ENCODE peak calls at places on chromosomes 7 and 10, in four cellular contexts. U is A549, I is GM12878, Q is SK-N-SH. R is an unnamed sample. For H3K4me1, the result is how much of the 10 kb centered on the place peaks cover.

GRCh38 chr10:69901623-69902505 is 100.2 kb downstream of the COL13A1 start:
- DNase-seq in U (peak), I (no peak), Q (peak), R (peak)

GRCh38 chr10:22712246-22712958 is 2.0 kb downstream of the PIP4K2A start:
- DNase-seq in U (no peak), I (no peak), Q (no peak), R (no peak)

GRCh38 chr10:128843972-128844371 is 623.1 kb upstream of the MGMT start:
- DNase-seq in U (no peak), I (no peak), Q (no peak), R (no peak)

GRCh38 chr7:55508301-55509011 is 63.8 kb downstream of the VOPP1 start:
- DNase-seq in U (no peak), I (no peak), Q (no peak), R (peak)

GRCh38 chr10:88921194-88921593 is 31.4 kb downstream of the ACTA2 start:
- DNase-seq in U (no peak), I (no peak), Q (no peak), R (no peak)

GRCh38 chr7:156969972-156970420 is 20.5 kb downstream of the NOM1 start:
- DNase-seq in U (no peak), I (no peak), Q (no peak), R (no peak)

GRCh38 chr10:26543567-26544306 is 105.6 kb downstream of the APBB1IP start:
- DNase-seq in U (no peak), I (peak), Q (no peak), R (no peak)

GRCh38 chr10:5064656-5065055 is 29.6 kb upstream of the AKR1C3 start:
- DNase-seq in U (no peak), I (no peak), Q (no peak), R (no peak)

GRCh38 chr7:73442222-73442902 is 8.8 kb downstream of the FZD9 start:
- DNase-seq in U (no peak), I (no peak), Q (no peak), R (no peak)

GRCh38 chr10:86673827-86674581 is 5.7 kb downstream of the LDB3 start:
- DNase-seq in U (no peak), I (no peak), Q (peak), R (no peak)

GRCh38 chr7:22658031-22658430 is 69.0 kb upstream of the IL6 start:
- DNase-seq in U (no peak), I (no peak), Q (no peak), R (no peak)

GRCh38 chr10:5595591-5596590 is 70.5 kb downstream of the ASB13 start:
- DNase-seq in U (peak), I (no peak), Q (no peak), R (no peak)

GRCh38 chr7:24821045-24821853 is 64.0 kb upstream of the GSDME start:
- DNase-seq in U (peak), I (peak), Q (no peak), R (peak)

GRCh38 chr10:95275726-95276366 is 15.0 kb downstream of the PDLIM1 start:
- DNase-seq in U (no peak), I (no peak), Q (no peak), R (no peak)

GRCh38 chr10:118332948-118333710 is 9.0 kb downstream of the FAM204A start:
- DNase-seq in U (no peak), I (no peak), Q (no peak), R (peak)

GRCh38 chr7:79555571-79555970 is 102.1 kb upstream of the MAGI2 start:
- DNase-seq in U (no peak), I (no peak), Q (no peak), R (no peak)

GRCh38 chr7:142813699-142814098 is 41.2 kb upstream of the EPHB6 start:
- DNase-seq in U (no peak), I (no peak), Q (peak), R (no peak)

GRCh38 chr7:50449881-50450690 is at the start of gene FIGNL1:
- DNase-seq in U (peak), I (peak), Q (peak), R (peak)

GRCh38 chr10:103820101-103821062 is 35.0 kb downstream of the SH3PXD2A start:
- DNase-seq in U (no peak), I (no peak), Q (peak), R (no peak)

GRCh38 chr10:132559538-132559937 is 22.0 kb downstream of the INPP5A start:
- DNase-seq in U (no peak), I (no peak), Q (no peak), R (no peak)
- H3K4me1 ChIP-seq in U (under half), I (half or more), Q (under half), R (under half)

GRCh38 chr10:78700413-78700812 is 368.4 kb upstream of the ZMIZ1 start:
- DNase-seq in U (no peak), I (no peak), Q (no peak), R (no peak)
- TF ChIP-seq PBX3 in U (no peak), I (no peak), Q (no peak), R (no peak)

GRCh38 chr10:59206204-59206720 is 29.8 kb downstream of the PHYHIPL start:
- DNase-seq in U (no peak), I (no peak), Q (no peak), R (no peak)
- H3K4me1 ChIP-seq in U (under half), I (under half), Q (under half), R (under half)

GRCh38 chr7:31051598-31052503 is at the start of gene ADCYAP1R1:
- DNase-seq in U (no peak), I (no peak), Q (peak), R (no peak)
- TF ChIP-seq PBX3 in U (no peak), I (no peak), Q (no peak), R (no peak)

GRCh38 chr10:124644771-124645170 is 99.4 kb downstream of the FAM53B start:
- DNase-seq in U (no peak), I (no peak), Q (no peak), R (no peak)
- H3K4me1 ChIP-seq in U (under half), I (under half), Q (half or more), R (under half)

DNA sequence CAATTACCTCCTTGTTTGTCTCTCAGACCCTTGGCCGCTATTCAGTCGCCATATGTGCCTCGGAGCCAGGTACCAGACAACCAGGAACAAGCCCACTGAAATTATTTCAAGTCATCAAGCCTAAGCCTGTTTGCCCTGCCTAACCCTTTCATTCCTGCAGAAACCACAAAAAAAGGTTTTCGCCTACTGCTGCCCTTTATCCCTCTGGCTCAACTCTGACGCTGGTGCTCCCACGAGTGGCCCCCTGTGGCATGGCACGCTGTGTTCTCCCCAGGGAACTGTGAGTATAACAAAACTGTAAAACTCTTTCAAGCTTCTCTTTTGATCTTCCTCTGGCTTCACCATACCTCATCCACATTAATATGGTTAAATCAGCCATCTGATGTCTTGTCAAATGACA is 215.7 kb upstream of the CDC14C start:
- DNase-seq in U (no peak), I (no peak), Q (no peak), R (no peak)
- TF ChIP-seq PBX3 in U (no peak), I (no peak), Q (no peak), R (no peak)